ENCODE peak calls at places on chromosome 1, in ten cellular contexts. One of them, this sample, is unnamed. For H3K27me3, the result is how much of the 10 kb centered on the place peaks cover.

GRCh38 chr1:101130673-101131072 is 105.1 kb upstream of the DPH5 start:
- DNase-seq in heart left ventricle: no peak
- DNase-seq in prostate gland: no peak
- DNase-seq in Peyer's patch: no peak
- DNase-seq in adrenal gland: no peak
- DNase-seq in esophagus muscularis mucosa: no peak
- DNase-seq in transverse colon: no peak
- DNase-seq in IMR-90: peak
- DNase-seq in suprapubic skin: no peak
- DNase-seq in body of pancreas: no peak
- DNase-seq in this sample: no peak

GRCh38 chr1:12112711-12113161 is 49.6 kb downstream of the TNFRSF8 start:
- DNase-seq in heart left ventricle: no peak
- DNase-seq in prostate gland: no peak
- DNase-seq in Peyer's patch: no peak
- DNase-seq in adrenal gland: no peak
- DNase-seq in esophagus muscularis mucosa: no peak
- DNase-seq in transverse colon: no peak
- DNase-seq in IMR-90: peak
- DNase-seq in suprapubic skin: no peak
- DNase-seq in body of pancreas: no peak
- DNase-seq in this sample: no peak

GRCh38 chr1:230163719-230164118 is 96.7 kb downstream of the GALNT2 start:
- DNase-seq in heart left ventricle: no peak
- DNase-seq in prostate gland: no peak
- DNase-seq in Peyer's patch: no peak
- DNase-seq in adrenal gland: no peak
- DNase-seq in esophagus muscularis mucosa: no peak
- DNase-seq in transverse colon: no peak
- DNase-seq in IMR-90: no peak
- DNase-seq in suprapubic skin: no peak
- DNase-seq in body of pancreas: no peak
- DNase-seq in this sample: peak

GRCh38 chr1:229640455-229640854 is 14.4 kb downstream of the URB2 start:
- DNase-seq in heart left ventricle: no peak
- DNase-seq in prostate gland: no peak
- DNase-seq in Peyer's patch: no peak
- DNase-seq in adrenal gland: no peak
- DNase-seq in esophagus muscularis mucosa: no peak
- DNase-seq in transverse colon: peak
- DNase-seq in IMR-90: no peak
- DNase-seq in suprapubic skin: peak
- DNase-seq in body of pancreas: no peak
- DNase-seq in this sample: no peak

GRCh38 chr1:230677200-230677599 is 34.9 kb downstream of the COG2 start:
- DNase-seq in heart left ventricle: no peak
- DNase-seq in prostate gland: no peak
- DNase-seq in Peyer's patch: no peak
- DNase-seq in adrenal gland: no peak
- DNase-seq in esophagus muscularis mucosa: no peak
- DNase-seq in transverse colon: no peak
- DNase-seq in IMR-90: no peak
- DNase-seq in suprapubic skin: no peak
- DNase-seq in body of pancreas: no peak
- DNase-seq in this sample: no peak

GRCh38 chr1:91036894-91037829 is 15.3 kb upstream of the ZNF644 start:
- DNase-seq in heart left ventricle: no peak
- DNase-seq in prostate gland: no peak
- DNase-seq in Peyer's patch: no peak
- DNase-seq in adrenal gland: no peak
- DNase-seq in esophagus muscularis mucosa: no peak
- DNase-seq in transverse colon: no peak
- DNase-seq in IMR-90: no peak
- DNase-seq in suprapubic skin: no peak
- DNase-seq in body of pancreas: peak
- DNase-seq in this sample: no peak

GRCh38 chr1:39205102-39205780 is 746 bp downstream of the MACF1 start:
- DNase-seq in heart left ventricle: peak
- DNase-seq in prostate gland: no peak
- DNase-seq in Peyer's patch: no peak
- DNase-seq in adrenal gland: no peak
- DNase-seq in esophagus muscularis mucosa: peak
- DNase-seq in transverse colon: peak
- DNase-seq in IMR-90: peak
- DNase-seq in suprapubic skin: no peak
- DNase-seq in body of pancreas: peak
- DNase-seq in this sample: peak

GRCh38 chr1:215497516-215497915 is 69.6 kb upstream of the KCTD3 start:
- DNase-seq in heart left ventricle: no peak
- DNase-seq in prostate gland: no peak
- DNase-seq in Peyer's patch: no peak
- DNase-seq in adrenal gland: no peak
- DNase-seq in esophagus muscularis mucosa: no peak
- DNase-seq in transverse colon: no peak
- DNase-seq in IMR-90: no peak
- DNase-seq in suprapubic skin: no peak
- DNase-seq in body of pancreas: no peak
- DNase-seq in this sample: peak

GRCh38 chr1:180672105-180672504 is 40.3 kb downstream of the XPR1 start:
- DNase-seq in heart left ventricle: no peak
- DNase-seq in prostate gland: no peak
- DNase-seq in Peyer's patch: no peak
- DNase-seq in adrenal gland: no peak
- DNase-seq in esophagus muscularis mucosa: no peak
- DNase-seq in transverse colon: no peak
- DNase-seq in IMR-90: peak
- DNase-seq in suprapubic skin: no peak
- DNase-seq in body of pancreas: no peak
- DNase-seq in this sample: no peak

GRCh38 chr1:226983998-226984364 is 43.9 kb downstream of the COQ8A start:
- DNase-seq in heart left ventricle: no peak
- DNase-seq in prostate gland: no peak
- DNase-seq in Peyer's patch: no peak
- DNase-seq in adrenal gland: peak
- DNase-seq in esophagus muscularis mucosa: peak
- DNase-seq in transverse colon: no peak
- DNase-seq in IMR-90: no peak
- DNase-seq in suprapubic skin: peak
- DNase-seq in body of pancreas: no peak
- DNase-seq in this sample: no peak

GRCh38 chr1:163162281-163162937 is 40.3 kb downstream of the RGS5 start:
- DNase-seq in heart left ventricle: no peak
- DNase-seq in prostate gland: no peak
- DNase-seq in Peyer's patch: no peak
- DNase-seq in adrenal gland: no peak
- DNase-seq in esophagus muscularis mucosa: no peak
- DNase-seq in transverse colon: no peak
- DNase-seq in IMR-90: peak
- DNase-seq in suprapubic skin: no peak
- DNase-seq in body of pancreas: no peak
- DNase-seq in this sample: no peak

GRCh38 chr1:21596179-21596578 is 73.0 kb downstream of the RAP1GAP start:
- DNase-seq in heart left ventricle: no peak
- DNase-seq in prostate gland: no peak
- DNase-seq in Peyer's patch: no peak
- DNase-seq in adrenal gland: no peak
- DNase-seq in esophagus muscularis mucosa: no peak
- DNase-seq in transverse colon: no peak
- DNase-seq in IMR-90: no peak
- DNase-seq in suprapubic skin: no peak
- DNase-seq in body of pancreas: no peak
- DNase-seq in this sample: no peak
- H3K27ac ChIP-seq in heart left ventricle: no peak
- H3K27ac ChIP-seq in prostate gland: no peak
- H3K27ac ChIP-seq in Peyer's patch: no peak
- H3K27ac ChIP-seq in adrenal gland: no peak
- H3K27ac ChIP-seq in esophagus muscularis mucosa: no peak
- H3K27ac ChIP-seq in transverse colon: no peak
- H3K27ac ChIP-seq in IMR-90: no peak
- H3K27ac ChIP-seq in suprapubic skin: no peak
- H3K27ac ChIP-seq in body of pancreas: no peak
- H3K27ac ChIP-seq in this sample: no peak

GRCh38 chr1:216617081-216617480 is 106.1 kb downstream of the ESRRG start:
- DNase-seq in heart left ventricle: no peak
- DNase-seq in prostate gland: no peak
- DNase-seq in Peyer's patch: no peak
- DNase-seq in adrenal gland: no peak
- DNase-seq in esophagus muscularis mucosa: no peak
- DNase-seq in transverse colon: no peak
- DNase-seq in IMR-90: no peak
- DNase-seq in suprapubic skin: no peak
- DNase-seq in body of pancreas: no peak
- DNase-seq in this sample: no peak
- H3K27me3 ChIP-seq in heart left ventricle: under half
- H3K27me3 ChIP-seq in prostate gland: under half
- H3K27me3 ChIP-seq in Peyer's patch: under half
- H3K27me3 ChIP-seq in adrenal gland: under half
- H3K27me3 ChIP-seq in esophagus muscularis mucosa: under half
- H3K27me3 ChIP-seq in transverse colon: under half
- H3K27me3 ChIP-seq in IMR-90: under half
- H3K27me3 ChIP-seq in suprapubic skin: under half
- H3K27me3 ChIP-seq in body of pancreas: under half
- H3K27me3 ChIP-seq in this sample: under half

GRCh38 chr1:63679589-63679988 is 86.4 kb downstream of the PGM1 start:
- DNase-seq in heart left ventricle: no peak
- DNase-seq in prostate gland: no peak
- DNase-seq in Peyer's patch: no peak
- DNase-seq in adrenal gland: no peak
- DNase-seq in esophagus muscularis mucosa: no peak
- DNase-seq in transverse colon: no peak
- DNase-seq in IMR-90: no peak
- DNase-seq in suprapubic skin: no peak
- DNase-seq in body of pancreas: no peak
- DNase-seq in this sample: no peak

GRCh38 chr1:63678200-63678599 is 85.0 kb downstream of the PGM1 start:
- DNase-seq in heart left ventricle: no peak
- DNase-seq in prostate gland: no peak
- DNase-seq in Peyer's patch: no peak
- DNase-seq in adrenal gland: no peak
- DNase-seq in esophagus muscularis mucosa: no peak
- DNase-seq in transverse colon: no peak
- DNase-seq in IMR-90: no peak
- DNase-seq in suprapubic skin: no peak
- DNase-seq in body of pancreas: no peak
- DNase-seq in this sample: no peak

GRCh38 chr1:63674865-63675815 is 81.9 kb downstream of the PGM1 start:
- DNase-seq in heart left ventricle: peak
- DNase-seq in prostate gland: no peak
- DNase-seq in Peyer's patch: no peak
- DNase-seq in adrenal gland: no peak
- DNase-seq in esophagus muscularis mucosa: no peak
- DNase-seq in transverse colon: no peak
- DNase-seq in IMR-90: no peak
- DNase-seq in suprapubic skin: no peak
- DNase-seq in body of pancreas: peak
- DNase-seq in this sample: no peak

GRCh38 chr1:63679076-63679475 is 85.9 kb downstream of the PGM1 start:
- DNase-seq in heart left ventricle: no peak
- DNase-seq in prostate gland: no peak
- DNase-seq in Peyer's patch: no peak
- DNase-seq in adrenal gland: no peak
- DNase-seq in esophagus muscularis mucosa: no peak
- DNase-seq in transverse colon: no peak
- DNase-seq in IMR-90: peak
- DNase-seq in suprapubic skin: no peak
- DNase-seq in body of pancreas: no peak
- DNase-seq in this sample: no peak

DNA sequence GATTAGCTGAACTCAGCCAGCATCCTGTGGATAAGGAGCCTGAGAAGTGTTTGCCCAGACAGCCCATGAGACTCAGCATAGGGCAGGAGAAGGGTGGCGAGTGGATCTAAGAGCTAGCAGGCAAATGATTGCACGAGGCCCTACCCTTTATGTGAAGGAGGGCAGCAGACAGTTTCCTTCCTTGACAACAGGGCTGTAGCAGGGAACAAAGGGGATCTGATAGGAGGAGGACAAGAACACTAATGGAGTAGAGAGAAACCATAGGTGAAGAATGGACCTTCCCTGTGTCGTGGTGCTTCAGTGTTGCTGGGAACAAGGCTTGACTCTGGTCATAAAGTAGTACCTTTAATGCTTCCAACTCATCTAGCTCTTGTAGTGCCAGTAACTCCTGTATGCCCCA is 84.3 kb downstream of the PGM1 start:
- DNase-seq in heart left ventricle: no peak
- DNase-seq in prostate gland: no peak
- DNase-seq in Peyer's patch: no peak
- DNase-seq in adrenal gland: no peak
- DNase-seq in esophagus muscularis mucosa: no peak
- DNase-seq in transverse colon: no peak
- DNase-seq in IMR-90: no peak
- DNase-seq in suprapubic skin: no peak
- DNase-seq in body of pancreas: no peak
- DNase-seq in this sample: no peak
- TF ChIP-seq POLR2A in heart left ventricle: no peak
- TF ChIP-seq POLR2A in prostate gland: no peak
- TF ChIP-seq POLR2A in Peyer's patch: no peak
- TF ChIP-seq POLR2A in adrenal gland: no peak
- TF ChIP-seq POLR2A in esophagus muscularis mucosa: no peak
- TF ChIP-seq POLR2A in transverse colon: no peak
- TF ChIP-seq POLR2A in IMR-90: no peak
- TF ChIP-seq POLR2A in suprapubic skin: no peak
- TF ChIP-seq POLR2A in body of pancreas: no peak
- TF ChIP-seq POLR2A in this sample: no peak

GRCh38 chr1:228373004-228373680 is 33.5 kb downstream of the TRIM11 start:
- DNase-seq in heart left ventricle: peak
- DNase-seq in prostate gland: no peak
- DNase-seq in Peyer's patch: peak
- DNase-seq in adrenal gland: peak
- DNase-seq in esophagus muscularis mucosa: no peak
- DNase-seq in transverse colon: no peak
- DNase-seq in IMR-90: no peak
- DNase-seq in suprapubic skin: no peak
- DNase-seq in body of pancreas: no peak
- DNase-seq in this sample: no peak

GRCh38 chr1:228372183-228373003 is 34.2 kb downstream of the TRIM11 start:
- DNase-seq in heart left ventricle: peak
- DNase-seq in prostate gland: no peak
- DNase-seq in Peyer's patch: peak
- DNase-seq in adrenal gland: peak
- DNase-seq in esophagus muscularis mucosa: no peak
- DNase-seq in transverse colon: peak
- DNase-seq in IMR-90: no peak
- DNase-seq in suprapubic skin: no peak
- DNase-seq in body of pancreas: peak
- DNase-seq in this sample: peak

GRCh38 chr1:228375578-228376261 is 30.9 kb downstream of the TRIM11 start:
- DNase-seq in heart left ventricle: peak
- DNase-seq in prostate gland: no peak
- DNase-seq in Peyer's patch: peak
- DNase-seq in adrenal gland: peak
- DNase-seq in esophagus muscularis mucosa: no peak
- DNase-seq in transverse colon: no peak
- DNase-seq in IMR-90: no peak
- DNase-seq in suprapubic skin: no peak
- DNase-seq in body of pancreas: no peak
- DNase-seq in this sample: no peak

GRCh38 chr1:228374711-228375577 is 31.7 kb downstream of the TRIM11 start:
- DNase-seq in heart left ventricle: peak
- DNase-seq in prostate gland: peak
- DNase-seq in Peyer's patch: peak
- DNase-seq in adrenal gland: peak
- DNase-seq in esophagus muscularis mucosa: no peak
- DNase-seq in transverse colon: peak
- DNase-seq in IMR-90: peak
- DNase-seq in suprapubic skin: peak
- DNase-seq in body of pancreas: peak
- DNase-seq in this sample: peak

GRCh38 chr1:228373681-228374571 is 32.7 kb downstream of the TRIM11 start:
- DNase-seq in heart left ventricle: peak
- DNase-seq in prostate gland: no peak
- DNase-seq in Peyer's patch: peak
- DNase-seq in adrenal gland: peak
- DNase-seq in esophagus muscularis mucosa: no peak
- DNase-seq in transverse colon: no peak
- DNase-seq in IMR-90: no peak
- DNase-seq in suprapubic skin: no peak
- DNase-seq in body of pancreas: no peak
- DNase-seq in this sample: no peak
- H3K27ac ChIP-seq in heart left ventricle: peak
- H3K27ac ChIP-seq in prostate gland: no peak
- H3K27ac ChIP-seq in Peyer's patch: no peak
- H3K27ac ChIP-seq in adrenal gland: peak
- H3K27ac ChIP-seq in esophagus muscularis mucosa: peak
- H3K27ac ChIP-seq in transverse colon: no peak
- H3K27ac ChIP-seq in IMR-90: peak
- H3K27ac ChIP-seq in suprapubic skin: no peak
- H3K27ac ChIP-seq in body of pancreas: no peak
- H3K27ac ChIP-seq in this sample: no peak

This sample was measured in testis.